ENCODE peak calls at places on chromosomes 2 and 18, in five cellular contexts. One of them, this sample, is unnamed. For H3K36me3, the result is how much of the 10 kb centered on the place peaks cover.

GRCh38 chr2:206556357-206556949 is 85.8 kb upstream of the FAM237A start:
- DNase-seq in tibial nerve: no peak
- DNase-seq in stomach: no peak
- DNase-seq in HepG2: peak
- DNase-seq in transverse colon: no peak
- DNase-seq in this sample: no peak

GRCh38 chr2:14219306-14219705 is 413.2 kb upstream of the LRATD1 start:
- DNase-seq in HepG2: no peak
- DNase-seq in transverse colon: no peak
- DNase-seq in stomach: no peak
- DNase-seq in tibial nerve: no peak
- DNase-seq in this sample: no peak

GRCh38 chr2:47034973-47035609 is 119.5 kb upstream of the MCFD2 start:
- DNase-seq in tibial nerve: peak
- DNase-seq in transverse colon: peak
- DNase-seq in stomach: no peak
- DNase-seq in HepG2: peak
- DNase-seq in this sample: no peak

GRCh38 chr18:23887493-23887892 is 127.1 kb upstream of the TTC39C start:
- DNase-seq in tibial nerve: no peak
- DNase-seq in HepG2: no peak
- DNase-seq in stomach: no peak
- DNase-seq in transverse colon: no peak
- DNase-seq in this sample: peak

GRCh38 chr2:6538607-6539006 is 327.1 kb downstream of the CMPK2 start:
- DNase-seq in stomach: no peak
- DNase-seq in HepG2: no peak
- DNase-seq in tibial nerve: no peak
- DNase-seq in transverse colon: no peak
- DNase-seq in this sample: no peak

GRCh38 chr2:174552891-174553290 is 44.7 kb downstream of the WIPF1 start:
- DNase-seq in transverse colon: no peak
- DNase-seq in HepG2: no peak
- DNase-seq in stomach: no peak
- DNase-seq in tibial nerve: no peak
- DNase-seq in this sample: no peak

GRCh38 chr18:23982154-23983071 is 32.1 kb upstream of the TTC39C start:
- DNase-seq in transverse colon: peak
- DNase-seq in stomach: no peak
- DNase-seq in tibial nerve: peak
- DNase-seq in HepG2: no peak
- DNase-seq in this sample: peak

GRCh38 chr2:153477641-153478288 is 797 bp downstream of the RPRM start:
- DNase-seq in HepG2: no peak
- DNase-seq in stomach: no peak
- DNase-seq in tibial nerve: no peak
- DNase-seq in transverse colon: no peak
- DNase-seq in this sample: peak

GRCh38 chr2:111159640-111160039 is 38.9 kb downstream of the BCL2L11 start:
- DNase-seq in stomach: no peak
- DNase-seq in HepG2: no peak
- DNase-seq in transverse colon: no peak
- DNase-seq in tibial nerve: no peak
- DNase-seq in this sample: no peak

GRCh38 chr2:114022360-114023085 is 132.6 kb downstream of the ACTR3 start:
- DNase-seq in transverse colon: no peak
- DNase-seq in HepG2: peak
- DNase-seq in stomach: no peak
- DNase-seq in tibial nerve: no peak
- DNase-seq in this sample: no peak

GRCh38 chr18:1663879-1664705 is 759.4 kb downstream of the ADCYAP1 start:
- DNase-seq in tibial nerve: peak
- DNase-seq in HepG2: peak
- DNase-seq in transverse colon: peak
- DNase-seq in stomach: peak
- DNase-seq in this sample: peak

GRCh38 chr18:9147440-9148238 is 11.1 kb downstream of the ANKRD12 start:
- DNase-seq in transverse colon: peak
- DNase-seq in HepG2: peak
- DNase-seq in stomach: no peak
- DNase-seq in tibial nerve: peak
- DNase-seq in this sample: no peak

GRCh38 chr2:28271231-28271913 is 121.3 kb upstream of the FOSL2 start:
- DNase-seq in transverse colon: no peak
- DNase-seq in stomach: no peak
- DNase-seq in tibial nerve: no peak
- DNase-seq in HepG2: no peak
- DNase-seq in this sample: no peak

GRCh38 chr2:183248866-183249567 is 124.8 kb downstream of the NUP35 start:
- DNase-seq in transverse colon: no peak
- DNase-seq in stomach: no peak
- DNase-seq in HepG2: peak
- DNase-seq in tibial nerve: no peak
- DNase-seq in this sample: no peak

GRCh38 chr2:111209045-111209514 is 88.4 kb downstream of the BCL2L11 start:
- DNase-seq in transverse colon: no peak
- DNase-seq in tibial nerve: no peak
- DNase-seq in HepG2: no peak
- DNase-seq in stomach: no peak
- DNase-seq in this sample: no peak

GRCh38 chr2:116687381-116687780 is 1127.1 kb upstream of the DDX18 start:
- DNase-seq in transverse colon: no peak
- DNase-seq in HepG2: no peak
- DNase-seq in tibial nerve: no peak
- DNase-seq in stomach: no peak
- DNase-seq in this sample: no peak

GRCh38 chr2:11771971-11772615 is 25.7 kb downstream of the LPIN1 start:
- DNase-seq in stomach: no peak
- DNase-seq in transverse colon: no peak
- DNase-seq in tibial nerve: no peak
- DNase-seq in HepG2: no peak
- DNase-seq in this sample: no peak

GRCh38 chr2:53403836-53404413 is 363.7 kb upstream of the CHAC2 start:
- DNase-seq in tibial nerve: no peak
- DNase-seq in HepG2: no peak
- DNase-seq in stomach: no peak
- DNase-seq in transverse colon: no peak
- DNase-seq in this sample: no peak

GRCh38 chr2:241154915-241155314 is 4.6 kb downstream of the PPP1R7 start:
- DNase-seq in transverse colon: no peak
- DNase-seq in HepG2: no peak
- DNase-seq in tibial nerve: no peak
- DNase-seq in stomach: no peak
- DNase-seq in this sample: no peak

GRCh38 chr2:149652520-149652919 is 64.9 kb upstream of the MMADHC start:
- DNase-seq in HepG2: no peak
- DNase-seq in transverse colon: no peak
- DNase-seq in stomach: no peak
- DNase-seq in tibial nerve: no peak
- DNase-seq in this sample: no peak

GRCh38 chr2:36197192-36197591 is 158.4 kb upstream of the CRIM1 start:
- DNase-seq in stomach: no peak
- DNase-seq in HepG2: no peak
- DNase-seq in transverse colon: no peak
- DNase-seq in tibial nerve: no peak
- DNase-seq in this sample: no peak

GRCh38 chr2:230920167-230920566 is 4.9 kb downstream of the GPR55 start:
- DNase-seq in tibial nerve: no peak
- DNase-seq in stomach: peak
- DNase-seq in transverse colon: peak
- DNase-seq in HepG2: no peak
- DNase-seq in this sample: no peak

GRCh38 chr2:191539068-191539467 is 138.9 kb upstream of the NABP1 start:
- DNase-seq in tibial nerve: no peak
- DNase-seq in HepG2: no peak
- DNase-seq in stomach: no peak
- DNase-seq in transverse colon: no peak
- DNase-seq in this sample: no peak

GRCh38 chr2:29829841-29830240 is 91.5 kb downstream of the ALK start:
- DNase-seq in transverse colon: no peak
- DNase-seq in HepG2: no peak
- DNase-seq in tibial nerve: no peak
- DNase-seq in stomach: no peak
- DNase-seq in this sample: no peak

GRCh38 chr2:128202791-128203190 is 111.8 kb downstream of the UGGT1 start:
- DNase-seq in transverse colon: no peak
- DNase-seq in tibial nerve: no peak
- DNase-seq in stomach: no peak
- DNase-seq in HepG2: no peak
- DNase-seq in this sample: no peak

GRCh38 chr18:50377061-50377798 is 2.4 kb downstream of the SKA1 start:
- DNase-seq in transverse colon: no peak
- DNase-seq in HepG2: no peak
- DNase-seq in tibial nerve: no peak
- DNase-seq in stomach: no peak
- DNase-seq in this sample: no peak

GRCh38 chr18:31643003-31643402 is 41.4 kb downstream of the B4GALT6 start:
- DNase-seq in stomach: no peak
- DNase-seq in transverse colon: no peak
- DNase-seq in tibial nerve: no peak
- DNase-seq in HepG2: no peak
- DNase-seq in this sample: no peak

GRCh38 chr2:179336782-179337534 is 72.3 kb upstream of the SESTD1 start:
- DNase-seq in tibial nerve: peak
- DNase-seq in HepG2: no peak
- DNase-seq in stomach: no peak
- DNase-seq in transverse colon: no peak
- DNase-seq in this sample: no peak

GRCh38 chr2:224970311-224970710 is 72.0 kb downstream of the DOCK10 start:
- DNase-seq in HepG2: no peak
- DNase-seq in transverse colon: no peak
- DNase-seq in stomach: no peak
- DNase-seq in tibial nerve: no peak
- DNase-seq in this sample: no peak

GRCh38 chr18:59690216-59691045 is 6.8 kb downstream of the CCBE1 start:
- DNase-seq in transverse colon: no peak
- DNase-seq in stomach: no peak
- DNase-seq in HepG2: no peak
- DNase-seq in tibial nerve: no peak
- DNase-seq in this sample: no peak

DNA sequence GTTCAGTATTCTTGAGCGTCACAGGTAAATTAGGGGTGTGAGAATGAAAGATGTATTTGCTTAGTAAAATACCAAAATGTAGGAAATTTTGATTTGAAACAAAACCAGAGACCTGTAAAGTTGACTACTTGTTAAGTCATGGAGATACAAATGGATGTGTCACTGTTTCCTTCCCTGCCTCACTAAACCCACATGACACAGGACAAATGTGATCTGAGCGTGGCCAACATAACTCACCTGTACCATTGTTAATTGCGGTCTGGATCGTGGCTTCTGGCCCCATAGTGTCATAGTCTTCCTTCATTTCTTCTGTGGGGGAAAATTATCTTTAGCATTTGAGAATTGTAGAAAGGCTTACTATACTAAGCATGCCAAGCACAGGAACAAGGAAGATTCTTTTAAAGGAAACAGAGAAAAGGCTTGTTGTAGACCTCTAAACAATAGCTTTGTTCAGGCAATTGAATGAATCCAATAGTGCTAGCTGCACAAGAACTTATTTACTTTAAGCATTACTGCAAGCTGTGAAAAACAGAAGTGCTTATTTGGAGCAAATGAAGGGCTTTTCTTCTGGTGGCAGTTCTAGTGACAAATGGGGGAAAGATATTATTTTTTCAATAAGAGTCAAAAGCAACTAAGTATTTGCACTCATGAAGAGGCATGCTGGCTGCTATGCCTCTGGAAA is 95.2 kb downstream of the ZEB2 start:
- DNase-seq in stomach: no peak
- DNase-seq in tibial nerve: no peak
- DNase-seq in HepG2: no peak
- DNase-seq in transverse colon: no peak
- DNase-seq in this sample: no peak
- TF ChIP-seq POLR2A in stomach: no peak
- TF ChIP-seq POLR2A in tibial nerve: no peak
- TF ChIP-seq POLR2A in HepG2: no peak
- TF ChIP-seq POLR2A in transverse colon: no peak
- TF ChIP-seq POLR2A in this sample: no peak

GRCh38 chr2:59684101-59684770 is 869.2 kb downstream of the BCL11A start:
- DNase-seq in stomach: no peak
- DNase-seq in transverse colon: no peak
- DNase-seq in HepG2: no peak
- DNase-seq in tibial nerve: no peak
- DNase-seq in this sample: no peak
- TF ChIP-seq EP300 in stomach: no peak
- TF ChIP-seq EP300 in transverse colon: no peak
- TF ChIP-seq EP300 in HepG2: no peak
- TF ChIP-seq EP300 in tibial nerve: no peak
- TF ChIP-seq EP300 in this sample: no peak

DNA sequence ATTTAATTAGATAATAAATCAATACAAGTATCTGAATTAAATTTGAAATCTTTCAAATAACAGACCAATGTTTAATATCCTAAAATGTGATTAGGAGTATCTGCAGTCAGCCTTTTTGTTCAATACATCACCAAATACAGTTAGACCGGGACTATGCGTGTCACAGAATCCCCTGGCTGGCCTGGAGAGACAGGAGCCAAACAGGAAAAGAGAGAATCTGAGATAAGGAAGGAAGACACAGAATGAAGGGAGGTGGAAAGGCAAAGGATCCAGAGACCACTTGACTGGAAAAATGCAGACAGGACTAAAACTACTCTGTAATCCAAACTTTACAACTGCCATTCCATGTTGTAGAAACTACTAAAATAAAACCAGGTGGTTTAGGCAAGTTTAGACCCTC is 66.3 kb downstream of the SIGLEC15 start:
- DNase-seq in HepG2: no peak
- DNase-seq in stomach: no peak
- DNase-seq in transverse colon: no peak
- DNase-seq in tibial nerve: no peak
- DNase-seq in this sample: no peak
- H3K36me3 ChIP-seq in HepG2: under half
- H3K36me3 ChIP-seq in stomach: half or more
- H3K36me3 ChIP-seq in transverse colon: under half
- H3K36me3 ChIP-seq in tibial nerve: half or more
- H3K36me3 ChIP-seq in this sample: under half

DNA sequence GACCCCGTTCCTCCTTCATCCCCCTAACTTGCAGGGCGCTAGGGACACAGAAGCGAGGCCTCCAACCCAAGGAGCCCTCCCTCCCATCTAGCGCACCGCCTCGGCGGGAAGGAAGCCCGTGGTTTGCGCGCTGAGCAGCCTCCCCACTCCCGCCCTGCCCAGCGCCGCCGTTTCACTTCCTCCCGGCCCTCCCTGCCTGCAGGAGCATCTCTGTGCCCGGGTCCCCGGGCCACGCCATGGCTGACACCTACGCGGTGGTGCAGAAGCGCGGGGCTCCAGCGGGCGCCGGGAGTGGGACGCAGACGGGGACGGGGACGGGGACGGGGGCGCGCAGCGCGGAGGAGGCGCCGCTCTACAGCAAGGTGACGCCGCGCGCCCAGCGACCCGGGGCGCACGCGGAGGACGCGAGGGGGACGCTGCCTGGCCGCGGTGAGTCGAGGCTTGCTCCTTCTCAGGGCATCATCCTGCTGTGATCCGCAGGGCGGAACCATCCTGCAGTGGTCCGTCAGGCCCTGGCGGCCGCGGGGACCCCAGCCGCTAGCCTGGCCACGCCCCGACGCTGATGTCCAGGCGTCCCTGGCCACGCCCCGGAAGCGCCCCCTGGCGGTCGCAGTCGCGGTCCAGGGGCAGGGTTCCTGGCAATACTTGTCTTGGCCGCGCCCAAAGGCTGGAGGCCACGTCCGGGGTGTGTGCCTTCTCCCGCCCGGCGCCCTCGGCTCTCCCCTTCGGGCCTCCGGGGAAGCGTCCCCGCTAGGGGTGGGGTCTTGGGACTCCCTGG is 16.4 kb downstream of the PTPN18 start:
- DNase-seq in HepG2: no peak
- DNase-seq in stomach: peak
- DNase-seq in transverse colon: peak
- DNase-seq in tibial nerve: peak
- DNase-seq in this sample: peak
- TF ChIP-seq POLR2A in HepG2: no peak
- TF ChIP-seq POLR2A in stomach: no peak
- TF ChIP-seq POLR2A in transverse colon: peak
- TF ChIP-seq POLR2A in tibial nerve: peak
- TF ChIP-seq POLR2A in this sample: peak

This sample was measured in ovary.